ENCODE peak calls at places on chromosomes 16 and 17, in five cellular contexts. D, Z, E, M and W are unnamed samples.

GRCh38 chr17:82553210-82553930 is 33.8 kb downstream of the FOXK2 start:
- DNase-seq in Z (peak), M (no peak), E (no peak), D (no peak), W (no peak)

GRCh38 chr16:85557976-85558589 is 55.0 kb upstream of the GSE1 start:
- DNase-seq in M (no peak), D (peak), Z (no peak), E (no peak), W (no peak)

GRCh38 chr16:77721752-77722314 is 481 bp upstream of the NUDT7 start:
- DNase-seq in Z (no peak), E (no peak), D (no peak), M (no peak), W (no peak)

GRCh38 chr16:72923757-72924156 is 124.2 kb downstream of the ZFHX3 start:
- DNase-seq in E (no peak), D (no peak), Z (no peak), M (no peak), W (no peak)

GRCh38 chr16:57637424-57637823 is 9.0 kb downstream of the ADGRG1 start:
- DNase-seq in D (no peak), E (no peak), M (no peak), Z (no peak), W (no peak)

GRCh38 chr17:77465358-77466041 is 324.7 kb downstream of the SEC14L1 start:
- DNase-seq in M (peak), D (peak), E (peak), Z (no peak), W (peak)

GRCh38 chr17:16926591-16927451 is 45.1 kb downstream of the TNFRSF13B start:
- DNase-seq in E (no peak), D (no peak), M (no peak), Z (peak), W (no peak)

GRCh38 chr17:3944485-3945388 is 19.5 kb downstream of the ATP2A3 start:
- DNase-seq in M (peak), Z (peak), D (no peak), E (no peak), W (no peak)

GRCh38 chr17:80827646-80828643 is 163.7 kb upstream of the CHMP6 start:
- DNase-seq in Z (peak), D (no peak), E (no peak), M (no peak), W (no peak)

GRCh38 chr16:284204-285120 is 1.5 kb downstream of the PDIA2 start:
- DNase-seq in Z (no peak), E (no peak), D (no peak), M (no peak), W (no peak)

GRCh38 chr17:74527756-74528155 is 3.5 kb downstream of the CD300LB start:
- DNase-seq in M (no peak), D (no peak), E (no peak), Z (no peak), W (no peak)

GRCh38 chr16:86452451-86452850 is 57.9 kb upstream of the FOXF1 start:
- DNase-seq in Z (no peak), M (no peak), E (no peak), D (no peak), W (no peak)

GRCh38 chr17:46851029-46851741 is at the start of gene WNT9B:
- DNase-seq in M (no peak), D (no peak), Z (peak), E (no peak), W (no peak)
- TF ChIP-seq CTCF in M (no peak), D (no peak), Z (no peak), E (no peak), W (no peak)

GRCh38 chr16:19980866-19981265 is 92.8 kb downstream of the GPR139 start:
- DNase-seq in M (no peak), E (no peak), Z (peak), D (no peak), W (no peak)
- TF ChIP-seq CTCF in M (no peak), E (no peak), Z (peak), D (peak), W (no peak)

GRCh38 chr16:54447606-54448440 is 161.2 kb upstream of the IRX3 start:
- DNase-seq in Z (no peak), E (no peak), M (no peak), D (no peak), W (no peak)

GRCh38 chr16:54444851-54445523 is 158.4 kb upstream of the IRX3 start:
- DNase-seq in M (no peak), Z (no peak), E (no peak), D (no peak), W (no peak)

GRCh38 chr16:54443839-54444238 is 157.3 kb upstream of the IRX3 start:
- DNase-seq in D (no peak), Z (no peak), M (no peak), E (no peak), W (no peak)

GRCh38 chr16:54443352-54443751 is 156.8 kb upstream of the IRX3 start:
- DNase-seq in D (no peak), Z (no peak), E (no peak), M (no peak), W (no peak)

DNA sequence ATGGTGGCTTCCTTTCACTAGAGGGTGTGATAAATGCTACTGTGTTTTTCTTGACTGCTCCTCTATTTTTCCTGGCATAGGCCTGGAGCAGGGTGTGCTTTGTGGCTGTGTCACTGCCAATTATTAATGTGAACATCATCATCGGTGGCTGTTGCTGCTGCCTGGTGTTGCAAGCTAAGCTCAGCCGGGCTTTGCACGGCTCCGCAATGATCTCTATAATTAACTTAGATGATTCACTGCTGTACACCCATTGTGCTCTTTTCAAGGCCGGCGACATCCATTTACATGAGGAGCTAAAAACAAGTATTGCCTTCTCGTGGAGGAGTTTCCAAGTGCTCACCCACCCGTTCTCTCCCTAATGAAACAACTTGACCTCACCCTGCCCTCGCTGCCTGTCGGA is 160.1 kb upstream of the IRX3 start:
- DNase-seq in M (no peak), Z (no peak), E (peak), D (no peak), W (no peak)
- TF ChIP-seq CTCF in M (no peak), Z (no peak), E (no peak), D (no peak), W (no peak)

GRCh38 chr16:13510425-13511151 is 409.4 kb upstream of the ERCC4 start:
- DNase-seq in E (no peak), D (no peak), M (no peak), Z (no peak), W (no peak)
- TF ChIP-seq CTCF in E (no peak), D (peak), M (no peak), Z (peak), W (peak)

GRCh38 chr16:90078594-90078895 is 1.4 kb upstream of the PRDM7 start:
- DNase-seq in M (no peak), E (no peak), Z (no peak), D (no peak), W (no peak)

GRCh38 chr16:90083139-90083538 is 6.0 kb upstream of the PRDM7 start:
- DNase-seq in D (no peak), M (no peak), Z (no peak), E (no peak), W (no peak)

GRCh38 chr16:90084215-90084614 is 7.1 kb upstream of the PRDM7 start:
- DNase-seq in E (no peak), D (no peak), M (no peak), Z (no peak), W (no peak)

GRCh38 chr16:90077757-90078593 is 844 bp upstream of the PRDM7 start:
- DNase-seq in M (no peak), Z (no peak), D (peak), E (no peak), W (no peak)

DNA sequence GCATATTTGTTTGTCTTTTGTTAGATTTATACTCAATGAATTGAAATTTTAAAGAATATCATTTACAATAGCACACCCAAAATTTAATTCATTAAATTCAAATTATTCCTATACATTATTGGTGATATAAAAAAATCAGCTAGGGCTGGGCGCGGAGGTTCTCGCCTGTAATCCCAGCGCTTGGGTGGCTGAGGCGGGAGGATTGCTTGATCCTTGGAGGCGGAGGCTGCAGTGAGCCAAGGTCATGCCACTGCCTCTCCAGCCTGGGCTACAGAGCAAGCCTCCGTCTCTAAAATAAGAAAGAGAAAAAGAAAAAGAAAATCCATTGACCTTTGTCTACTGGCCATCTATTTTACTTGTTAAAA is 4.5 kb upstream of the PRDM7 start:
- DNase-seq in Z (peak), M (no peak), E (no peak), D (no peak), W (no peak)
- TF ChIP-seq CTCF in Z (no peak), M (no peak), E (no peak), D (no peak), W (no peak)

DNA sequence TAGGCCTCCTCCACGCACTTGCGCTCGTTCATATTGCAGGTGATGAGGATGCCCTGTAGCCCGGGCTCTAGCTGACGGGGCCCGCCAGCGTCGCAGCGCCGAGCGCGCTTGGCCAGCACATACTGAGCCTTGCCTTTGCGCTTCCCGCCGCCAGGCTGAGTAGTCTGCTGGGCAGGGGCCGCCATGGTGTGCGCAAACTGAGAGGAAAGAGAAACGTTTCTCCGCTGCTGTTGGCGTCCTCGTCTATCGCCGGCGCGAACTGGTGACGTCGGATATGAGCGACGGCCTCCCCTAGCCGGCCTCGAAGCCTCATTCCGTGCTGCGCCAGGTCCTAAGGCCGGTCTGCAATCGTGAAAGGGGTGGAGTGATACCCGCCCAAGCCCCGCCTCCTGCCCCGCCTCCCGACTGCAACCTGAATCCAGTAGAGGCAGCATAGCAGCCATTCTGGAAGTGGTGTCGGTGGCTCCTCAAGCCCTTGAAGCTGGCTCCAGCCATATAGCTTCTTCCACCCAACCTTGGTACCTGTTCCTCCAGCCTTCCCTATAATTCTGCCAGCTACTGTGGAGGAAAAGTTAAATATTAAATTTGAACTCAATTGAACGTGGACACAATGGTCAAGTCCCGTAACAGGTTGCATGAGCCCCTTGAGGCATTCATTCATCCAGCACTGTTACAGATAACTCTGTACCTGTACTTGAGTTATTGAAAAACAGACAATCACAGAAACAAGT is at the start of gene THUMPD1:
- DNase-seq in D (peak), Z (peak), E (peak), M (peak), W (peak)
- TF ChIP-seq CTCF in D (peak), Z (no peak), E (peak), M (no peak), W (no peak)

DNA sequence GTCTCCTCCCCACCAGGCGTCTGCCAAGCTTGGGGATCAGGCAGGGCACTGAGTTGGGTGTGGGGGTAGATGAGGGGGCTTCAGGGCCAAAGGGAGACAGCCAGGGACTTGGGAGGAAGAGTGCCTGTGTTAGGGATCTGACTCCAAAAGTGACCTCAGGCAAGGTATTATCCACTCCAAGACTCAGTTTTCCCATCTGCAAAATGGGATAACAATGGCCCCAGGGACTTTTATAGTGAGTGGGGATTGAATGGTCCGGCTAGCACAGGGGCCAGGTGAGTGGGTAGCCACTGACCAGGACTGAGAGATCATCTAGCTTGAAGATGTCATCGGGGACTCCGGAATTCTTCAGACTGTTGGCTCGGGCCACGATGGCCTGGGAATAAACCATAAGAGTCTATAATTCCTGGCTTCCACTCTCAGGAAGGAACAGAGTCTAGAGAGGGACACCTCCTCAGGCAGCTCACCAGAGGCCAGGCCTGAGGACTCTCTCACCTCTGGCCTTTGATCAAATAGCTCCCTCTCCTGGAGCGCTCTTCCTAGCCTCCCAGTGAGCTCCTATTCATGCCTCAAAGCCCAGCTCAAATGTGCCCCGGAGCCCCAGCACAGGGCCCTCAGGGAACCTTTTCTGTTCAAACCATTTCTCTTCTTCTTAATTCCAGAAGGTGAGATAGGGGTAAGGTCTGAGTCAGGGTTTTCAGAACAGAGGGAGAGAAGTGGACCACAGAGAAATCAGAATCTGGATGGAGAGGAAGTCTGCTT is 3.5 kb downstream of the FLII start:
- DNase-seq in E (no peak), D (no peak), M (no peak), Z (no peak), W (no peak)
- TF ChIP-seq CTCF in E (no peak), D (no peak), M (no peak), Z (no peak), W (no peak)